ENCODE peak calls at places on chromosomes 7 and 10, in seven cellular contexts. J, G, B, P, F, A and E are unnamed samples.
A peak's percentile ranks its signal among the peaks of the same experiment; 100 is the strongest.

GRCh38 chr10:100969175-100970075 is at the start of gene SEMA4G:
- DNase-seq in J (peak; percentile 90), A (peak; percentile 59), B (no peak), P (no peak), F (no peak), G (peak; percentile 45), E (peak; percentile 54)

GRCh38 chr7:128881458-128882125 is 18.9 kb downstream of the ATP6V1F start:
- DNase-seq in B (no peak), A (no peak), J (no peak), G (no peak), P (no peak), F (no peak), E (no peak)

GRCh38 chr7:82677493-82677892 is 233.9 kb upstream of the CACNA2D1 start:
- DNase-seq in J (no peak), P (no peak), A (peak; percentile 11), B (no peak), G (no peak), F (no peak), E (no peak)

GRCh38 chr7:143345428-143345900 is 17.0 kb downstream of the FAM131B start:
- DNase-seq in A (peak; percentile 70), P (no peak), G (peak; percentile 46), B (peak; percentile 71), F (no peak), J (peak; percentile 82), E (no peak)

GRCh38 chr10:71635251-71635866 is 84.2 kb downstream of the C10orf105 start:
- DNase-seq in B (no peak), A (no peak), F (no peak), J (no peak), P (no peak), G (no peak), E (no peak)

GRCh38 chr7:132312531-132313070 is 263.7 kb downstream of the PLXNA4 start:
- DNase-seq in F (no peak), B (no peak), G (no peak), A (no peak), J (no peak), P (no peak), E (no peak)

GRCh38 chr7:12028508-12028907 is 182.6 kb upstream of the TMEM106B start:
- DNase-seq in B (no peak), G (no peak), A (no peak), F (no peak), J (no peak), P (no peak), E (no peak)

GRCh38 chr10:116274141-116274861 is 1.3 kb upstream of the GFRA1 start:
- DNase-seq in A (no peak), J (peak; percentile 66), G (no peak), P (no peak), B (no peak), F (no peak), E (no peak)

GRCh38 chr7:112160130-112160770 is 45.9 kb downstream of the DOCK4 start:
- DNase-seq in A (no peak), F (no peak), G (no peak), B (no peak), J (no peak), P (no peak), E (no peak)

GRCh38 chr7:923108-924041 is 31.1 kb downstream of the ADAP1 start:
- DNase-seq in B (peak; percentile 84), P (no peak), J (peak; percentile 51), A (peak; percentile 94), F (peak; percentile 64), G (peak; percentile 74), E (no peak)

GRCh38 chr7:157347217-157347904 is 10.6 kb downstream of the DNAJB6 start:
- DNase-seq in A (peak; percentile 21), P (no peak), G (no peak), J (no peak), B (no peak), F (peak; percentile 61), E (peak; percentile 68)

GRCh38 chr10:10007972-10008371 is 1009.7 kb upstream of the CELF2 start:
- DNase-seq in G (no peak), F (no peak), B (no peak), A (no peak), P (no peak), J (no peak), E (peak; percentile 3)

GRCh38 chr7:64890761-64891666 is 12.1 kb upstream of the ZNF273 start:
- DNase-seq in P (peak; percentile 72), F (no peak), A (no peak), G (peak; percentile 13), J (no peak), B (no peak), E (peak; percentile 53)

GRCh38 chr10:113078282-113078907 is 128.3 kb downstream of the TCF7L2 start:
- DNase-seq in F (no peak), G (no peak), B (no peak), P (no peak), J (no peak), A (no peak), E (no peak)

GRCh38 chr10:124996127-124996853 is 54.4 kb downstream of the ZRANB1 start:
- DNase-seq in A (no peak), B (no peak), P (no peak), F (peak; percentile 10), G (no peak), J (peak; percentile 42), E (no peak)

GRCh38 chr10:20959178-20959577 is 62.1 kb upstream of the NEBL start:
- DNase-seq in F (no peak), A (no peak), G (no peak), B (no peak), P (no peak), J (no peak), E (no peak)

GRCh38 chr7:289209-289755 is 688 bp upstream of the FOXL3 start:
- DNase-seq in A (no peak), F (no peak), B (no peak), G (no peak), P (no peak), J (no peak), E (no peak)

GRCh38 chr10:86804805-86805204 is 48.4 kb downstream of the BMPR1A start:
- DNase-seq in J (no peak), F (no peak), G (no peak), A (no peak), P (no peak), B (no peak), E (no peak)
- TF ChIP-seq CTCF in J (no peak), F (no peak), G (no peak), A (no peak), P (no peak), B (no peak), E (no peak)

GRCh38 chr10:12255048-12255447 is 59.1 kb downstream of the CDC123 start:
- DNase-seq in J (no peak), G (no peak), F (no peak), A (no peak), B (no peak), P (no peak), E (no peak)
- H3K27ac ChIP-seq in J (no peak overlapping the region), G (no peak overlapping the region), F (no peak overlapping the region), A (no peak overlapping the region), B (no peak overlapping the region), P (no peak overlapping the region), E (no peak overlapping the region)

GRCh38 chr7:8702807-8703206 is 269.4 kb downstream of the NXPH1 start:
- DNase-seq in F (no peak), G (no peak), J (no peak), P (no peak), B (no peak), A (no peak), E (no peak)
- TF ChIP-seq CTCF in F (no peak), G (no peak), J (no peak), P (no peak), B (no peak), A (no peak), E (no peak)

GRCh38 chr7:88866265-88866863 is 70.8 kb upstream of the TEX47 start:
- DNase-seq in A (no peak), J (no peak), G (no peak), F (no peak), P (no peak), B (no peak), E (no peak)
- H3K27ac ChIP-seq in A (no peak overlapping the region), J (no peak overlapping the region), G (no peak overlapping the region), F (no peak overlapping the region), P (no peak overlapping the region), B (no peak overlapping the region), E (no peak overlapping the region)

DNA sequence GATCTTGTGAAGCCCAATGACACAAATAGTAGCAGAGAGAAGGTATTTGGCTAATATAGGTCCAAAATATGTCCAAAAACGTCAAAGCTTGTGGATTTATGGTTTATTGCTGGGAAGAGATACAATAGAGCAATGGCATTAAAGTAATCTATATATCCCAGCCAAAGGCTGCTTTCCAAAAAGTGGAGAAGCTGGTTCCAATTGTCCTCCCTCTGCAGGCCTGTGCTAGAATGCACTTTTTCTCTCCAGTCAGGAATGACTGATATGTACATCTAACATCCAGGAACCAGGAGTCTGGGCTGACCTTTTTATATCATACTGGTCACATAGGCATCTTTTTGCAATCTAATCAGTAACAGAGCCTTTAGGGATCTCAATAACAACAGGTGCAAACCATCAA is 167.1 kb upstream of the FAM3C start:
- DNase-seq in P (no peak), B (no peak), J (no peak), G (no peak), F (no peak), A (no peak), E (no peak)
- TF ChIP-seq CTCF in P (no peak), B (peak; percentile 40), J (no peak), G (no peak), F (no peak), A (peak; percentile 19), E (peak; percentile 18)